ENCODE peak calls at places on chromosomes 11 and 22, in seven cellular contexts. One of them, this sample, is unnamed.

GRCh38 chr11:64120951-64121569 is 44.9 kb downstream of the MACROD1 start:
- DNase-seq in epithelial cell of proximal tubule: no peak
- DNase-seq in activated naive CD4-positive, alpha-beta T cell treated with Interleukin-2 at 50 U/mL for 16 hours: no peak
- DNase-seq in stomach: no peak
- DNase-seq in astrocyte of the spinal cord: peak
- DNase-seq in brain microvascular endothelial cell: no peak
- DNase-seq in NCI-H1694 treated with DMSO at 0.1 percent for 48 hours: peak
- DNase-seq in this sample: no peak

GRCh38 chr11:10478574-10479550 is 23.8 kb downstream of the AMPD3 start:
- DNase-seq in brain microvascular endothelial cell: no peak
- DNase-seq in astrocyte of the spinal cord: no peak
- DNase-seq in epithelial cell of proximal tubule: no peak
- DNase-seq in NCI-H1694 treated with DMSO at 0.1 percent for 48 hours: no peak
- DNase-seq in activated naive CD4-positive, alpha-beta T cell treated with Interleukin-2 at 50 U/mL for 16 hours: no peak
- DNase-seq in stomach: no peak
- DNase-seq in this sample: no peak

GRCh38 chr22:19210188-19210587 is 31.7 kb upstream of the SLC25A1 start:
- DNase-seq in activated naive CD4-positive, alpha-beta T cell treated with Interleukin-2 at 50 U/mL for 16 hours: no peak
- DNase-seq in brain microvascular endothelial cell: no peak
- DNase-seq in astrocyte of the spinal cord: no peak
- DNase-seq in NCI-H1694 treated with DMSO at 0.1 percent for 48 hours: no peak
- DNase-seq in stomach: no peak
- DNase-seq in epithelial cell of proximal tubule: no peak
- DNase-seq in this sample: no peak

GRCh38 chr11:84906995-84907394 is 720.1 kb downstream of the DLG2 start:
- DNase-seq in activated naive CD4-positive, alpha-beta T cell treated with Interleukin-2 at 50 U/mL for 16 hours: no peak
- DNase-seq in NCI-H1694 treated with DMSO at 0.1 percent for 48 hours: no peak
- DNase-seq in stomach: no peak
- DNase-seq in epithelial cell of proximal tubule: no peak
- DNase-seq in brain microvascular endothelial cell: peak
- DNase-seq in astrocyte of the spinal cord: peak
- DNase-seq in this sample: no peak

GRCh38 chr11:47185305-47186075 is 744 bp downstream of the PACSIN3 start:
- DNase-seq in NCI-H1694 treated with DMSO at 0.1 percent for 48 hours: no peak
- DNase-seq in astrocyte of the spinal cord: peak
- DNase-seq in activated naive CD4-positive, alpha-beta T cell treated with Interleukin-2 at 50 U/mL for 16 hours: no peak
- DNase-seq in stomach: peak
- DNase-seq in epithelial cell of proximal tubule: no peak
- DNase-seq in brain microvascular endothelial cell: peak
- DNase-seq in this sample: no peak

GRCh38 chr11:30186748-30187147 is 44.1 kb upstream of the FSHB start:
- DNase-seq in brain microvascular endothelial cell: no peak
- DNase-seq in stomach: no peak
- DNase-seq in astrocyte of the spinal cord: no peak
- DNase-seq in NCI-H1694 treated with DMSO at 0.1 percent for 48 hours: no peak
- DNase-seq in activated naive CD4-positive, alpha-beta T cell treated with Interleukin-2 at 50 U/mL for 16 hours: no peak
- DNase-seq in epithelial cell of proximal tubule: no peak
- DNase-seq in this sample: no peak

GRCh38 chr11:14310696-14311095 is 48.3 kb downstream of the RRAS2 start:
- DNase-seq in stomach: no peak
- DNase-seq in astrocyte of the spinal cord: no peak
- DNase-seq in epithelial cell of proximal tubule: no peak
- DNase-seq in activated naive CD4-positive, alpha-beta T cell treated with Interleukin-2 at 50 U/mL for 16 hours: no peak
- DNase-seq in brain microvascular endothelial cell: no peak
- DNase-seq in NCI-H1694 treated with DMSO at 0.1 percent for 48 hours: no peak
- DNase-seq in this sample: no peak

GRCh38 chr11:89175796-89176195 is 1.9 kb upstream of the TYR start:
- DNase-seq in activated naive CD4-positive, alpha-beta T cell treated with Interleukin-2 at 50 U/mL for 16 hours: no peak
- DNase-seq in stomach: no peak
- DNase-seq in astrocyte of the spinal cord: no peak
- DNase-seq in brain microvascular endothelial cell: no peak
- DNase-seq in epithelial cell of proximal tubule: no peak
- DNase-seq in NCI-H1694 treated with DMSO at 0.1 percent for 48 hours: no peak
- DNase-seq in this sample: no peak

GRCh38 chr11:12631651-12632050 is 42.6 kb upstream of the TEAD1 start:
- DNase-seq in epithelial cell of proximal tubule: peak
- DNase-seq in brain microvascular endothelial cell: no peak
- DNase-seq in astrocyte of the spinal cord: no peak
- DNase-seq in activated naive CD4-positive, alpha-beta T cell treated with Interleukin-2 at 50 U/mL for 16 hours: no peak
- DNase-seq in stomach: no peak
- DNase-seq in NCI-H1694 treated with DMSO at 0.1 percent for 48 hours: no peak
- DNase-seq in this sample: no peak

GRCh38 chr11:113546757-113547507 is 71.7 kb upstream of the DRD2 start:
- DNase-seq in stomach: no peak
- DNase-seq in NCI-H1694 treated with DMSO at 0.1 percent for 48 hours: no peak
- DNase-seq in activated naive CD4-positive, alpha-beta T cell treated with Interleukin-2 at 50 U/mL for 16 hours: no peak
- DNase-seq in astrocyte of the spinal cord: peak
- DNase-seq in epithelial cell of proximal tubule: no peak
- DNase-seq in brain microvascular endothelial cell: peak
- DNase-seq in this sample: no peak

GRCh38 chr22:31134688-31135087 is 5.6 kb downstream of the PLA2G3 start:
- DNase-seq in activated naive CD4-positive, alpha-beta T cell treated with Interleukin-2 at 50 U/mL for 16 hours: no peak
- DNase-seq in stomach: no peak
- DNase-seq in NCI-H1694 treated with DMSO at 0.1 percent for 48 hours: no peak
- DNase-seq in brain microvascular endothelial cell: no peak
- DNase-seq in astrocyte of the spinal cord: no peak
- DNase-seq in epithelial cell of proximal tubule: no peak
- DNase-seq in this sample: no peak

GRCh38 chr22:28992565-28993326 is 68.9 kb downstream of the C22orf31 start:
- DNase-seq in epithelial cell of proximal tubule: no peak
- DNase-seq in astrocyte of the spinal cord: no peak
- DNase-seq in NCI-H1694 treated with DMSO at 0.1 percent for 48 hours: no peak
- DNase-seq in stomach: no peak
- DNase-seq in activated naive CD4-positive, alpha-beta T cell treated with Interleukin-2 at 50 U/mL for 16 hours: no peak
- DNase-seq in brain microvascular endothelial cell: no peak
- DNase-seq in this sample: no peak

GRCh38 chr11:6472934-6473333 is 807 bp downstream of the TRIM3 start:
- DNase-seq in activated naive CD4-positive, alpha-beta T cell treated with Interleukin-2 at 50 U/mL for 16 hours: no peak
- DNase-seq in stomach: no peak
- DNase-seq in astrocyte of the spinal cord: no peak
- DNase-seq in NCI-H1694 treated with DMSO at 0.1 percent for 48 hours: no peak
- DNase-seq in epithelial cell of proximal tubule: no peak
- DNase-seq in brain microvascular endothelial cell: no peak
- DNase-seq in this sample: no peak

GRCh38 chr11:10742460-10743208 is 8.4 kb upstream of the CTR9 start:
- DNase-seq in astrocyte of the spinal cord: peak
- DNase-seq in NCI-H1694 treated with DMSO at 0.1 percent for 48 hours: no peak
- DNase-seq in brain microvascular endothelial cell: peak
- DNase-seq in epithelial cell of proximal tubule: no peak
- DNase-seq in stomach: no peak
- DNase-seq in activated naive CD4-positive, alpha-beta T cell treated with Interleukin-2 at 50 U/mL for 16 hours: peak
- DNase-seq in this sample: peak

GRCh38 chr11:2214527-2215229 is 43.1 kb upstream of the TH start:
- DNase-seq in astrocyte of the spinal cord: no peak
- DNase-seq in brain microvascular endothelial cell: no peak
- DNase-seq in NCI-H1694 treated with DMSO at 0.1 percent for 48 hours: no peak
- DNase-seq in stomach: no peak
- DNase-seq in activated naive CD4-positive, alpha-beta T cell treated with Interleukin-2 at 50 U/mL for 16 hours: no peak
- DNase-seq in epithelial cell of proximal tubule: no peak
- DNase-seq in this sample: peak

GRCh38 chr22:36329217-36330078 is 58.3 kb downstream of the MYH9 start:
- DNase-seq in brain microvascular endothelial cell: peak
- DNase-seq in NCI-H1694 treated with DMSO at 0.1 percent for 48 hours: peak
- DNase-seq in epithelial cell of proximal tubule: peak
- DNase-seq in stomach: peak
- DNase-seq in activated naive CD4-positive, alpha-beta T cell treated with Interleukin-2 at 50 U/mL for 16 hours: peak
- DNase-seq in astrocyte of the spinal cord: peak
- DNase-seq in this sample: peak

GRCh38 chr11:74185695-74186094 is 14.6 kb downstream of the PPME1 start:
- DNase-seq in stomach: no peak
- DNase-seq in astrocyte of the spinal cord: peak
- DNase-seq in brain microvascular endothelial cell: peak
- DNase-seq in activated naive CD4-positive, alpha-beta T cell treated with Interleukin-2 at 50 U/mL for 16 hours: no peak
- DNase-seq in NCI-H1694 treated with DMSO at 0.1 percent for 48 hours: no peak
- DNase-seq in epithelial cell of proximal tubule: no peak
- DNase-seq in this sample: no peak

GRCh38 chr11:27740362-27741024 is 40.2 kb upstream of the BDNF start:
- DNase-seq in activated naive CD4-positive, alpha-beta T cell treated with Interleukin-2 at 50 U/mL for 16 hours: no peak
- DNase-seq in brain microvascular endothelial cell: no peak
- DNase-seq in stomach: no peak
- DNase-seq in epithelial cell of proximal tubule: no peak
- DNase-seq in NCI-H1694 treated with DMSO at 0.1 percent for 48 hours: no peak
- DNase-seq in astrocyte of the spinal cord: no peak
- DNase-seq in this sample: no peak

GRCh38 chr22:26501996-26502395 is 10.3 kb downstream of the TFIP11 start:
- DNase-seq in brain microvascular endothelial cell: no peak
- DNase-seq in astrocyte of the spinal cord: no peak
- DNase-seq in epithelial cell of proximal tubule: no peak
- DNase-seq in NCI-H1694 treated with DMSO at 0.1 percent for 48 hours: no peak
- DNase-seq in activated naive CD4-positive, alpha-beta T cell treated with Interleukin-2 at 50 U/mL for 16 hours: no peak
- DNase-seq in stomach: no peak
- DNase-seq in this sample: no peak